ENCODE peak calls at places on chromosomes 6 and 20, in four cellular contexts. I is K562, G is A549, X is HepG2. D is an unnamed sample.

GRCh38 chr6:100948381-100949133 is 67.4 kb upstream of the ASCC3 start:
- DNase-seq in X (peak; percentile 92), I (no peak), G (no peak), D (no peak)

GRCh38 chr6:17385660-17386059 is 7.7 kb upstream of the CAP2 start:
- DNase-seq in G (no peak), I (no peak), X (no peak), D (no peak)

GRCh38 chr20:47362361-47363219 is 6.1 kb upstream of the ZMYND8 start:
- DNase-seq in I (no peak), X (no peak), G (no peak), D (no peak)

GRCh38 chr6:116881236-116881635 is 4.2 kb downstream of the RFX6 start:
- DNase-seq in X (peak; percentile 9), G (no peak), I (no peak), D (no peak)

GRCh38 chr6:116073765-116074450 is 13.2 kb upstream of the FRK start:
- DNase-seq in X (peak; percentile 75), G (peak; percentile 14), I (no peak), D (no peak)

GRCh38 chr6:47483853-47484546 is 6.4 kb downstream of the CD2AP start:
- DNase-seq in X (peak; percentile 31), I (no peak), G (no peak), D (no peak)

GRCh38 chr6:35294308-35294945 is 3.2 kb upstream of the DEF6 start:
- DNase-seq in X (peak; percentile 62), G (peak; percentile 65), I (peak; percentile 76), D (no peak)

GRCh38 chr6:78861509-78861908 is 5.8 kb upstream of the IRAK1BP1 start:
- DNase-seq in I (peak; percentile 11), G (no peak), X (peak; percentile 41), D (no peak)

GRCh38 chr20:48313346-48313745 is 514.5 kb downstream of the PREX1 start:
- DNase-seq in I (no peak), G (no peak), X (no peak), D (no peak)

GRCh38 chr6:13418838-13419237 is 68.6 kb downstream of the GFOD1 start:
- DNase-seq in X (no peak), G (no peak), I (no peak), D (no peak)

DNA sequence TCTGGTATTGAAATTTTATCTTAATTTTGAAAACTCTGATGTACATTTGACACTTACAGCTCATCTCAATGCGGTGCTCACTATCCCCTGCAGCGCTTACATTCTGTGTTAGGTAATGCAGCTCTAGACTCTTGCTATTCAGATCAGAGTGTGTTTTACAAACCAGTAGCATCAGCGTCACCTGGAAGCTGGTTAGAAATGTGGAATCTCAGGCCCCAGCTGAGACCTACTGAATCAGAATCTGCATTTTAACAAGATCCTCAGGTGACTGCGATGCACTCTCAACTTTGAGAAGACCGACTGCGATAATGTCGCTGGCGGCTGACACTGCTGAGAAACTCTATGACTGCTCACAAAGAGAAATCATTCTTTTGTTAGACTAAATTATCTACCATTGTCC is 140.3 kb upstream of the BTBD3 start:
- DNase-seq in I (no peak), G (no peak), X (no peak), D (no peak)
- TF ChIP-seq HDAC2 in I (no peak), G (no peak), X (no peak), D (no peak)

DNA sequence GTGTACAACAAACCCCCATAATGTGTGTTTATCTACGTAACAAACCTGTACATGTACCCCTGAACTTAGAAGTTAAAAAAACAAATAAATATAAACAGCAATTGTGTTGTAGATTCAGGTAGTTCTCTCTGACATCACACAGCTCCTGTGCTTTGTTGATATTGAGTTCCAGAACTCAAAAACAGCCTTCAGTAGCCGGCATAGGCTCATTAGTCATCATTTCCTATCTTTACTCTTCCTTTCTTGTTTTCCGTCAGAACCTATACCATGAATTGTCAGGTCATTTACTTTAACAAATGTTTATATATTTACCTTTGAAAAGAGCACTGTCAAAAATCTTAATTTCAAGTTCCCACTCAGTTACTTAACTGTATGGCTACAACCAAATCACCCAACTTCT is 88.8 kb downstream of the ADTRP start:
- DNase-seq in I (no peak), X (no peak), G (no peak), D (no peak)
- TF ChIP-seq JUN in I (no peak), X (no peak), G (no peak), D (no peak)

GRCh38 chr6:29968905-29969304 is 26.6 kb downstream of the HLA-A start:
- DNase-seq in I (no peak), X (no peak), G (no peak), D (no peak)

GRCh38 chr6:29964904-29965872 is 22.9 kb downstream of the HLA-A start:
- DNase-seq in I (peak; percentile 87), X (peak; percentile 94), G (peak; percentile 46), D (no peak)

GRCh38 chr6:29965873-29966601 is 23.7 kb downstream of the HLA-A start:
- DNase-seq in G (peak; percentile 31), X (peak; percentile 95), I (peak; percentile 65), D (no peak)

GRCh38 chr6:29968130-29968529 is 25.8 kb downstream of the HLA-A start:
- DNase-seq in I (no peak), X (peak; percentile 35), G (no peak), D (no peak)

GRCh38 chr6:29967379-29968010 is 25.2 kb downstream of the HLA-A start:
- DNase-seq in X (peak; percentile 81), I (peak; percentile 86), G (no peak), D (no peak)
- TF ChIP-seq HDAC2 in X (peak; percentile 36), I (peak; percentile 81), G (no peak), D (no peak)

DNA sequence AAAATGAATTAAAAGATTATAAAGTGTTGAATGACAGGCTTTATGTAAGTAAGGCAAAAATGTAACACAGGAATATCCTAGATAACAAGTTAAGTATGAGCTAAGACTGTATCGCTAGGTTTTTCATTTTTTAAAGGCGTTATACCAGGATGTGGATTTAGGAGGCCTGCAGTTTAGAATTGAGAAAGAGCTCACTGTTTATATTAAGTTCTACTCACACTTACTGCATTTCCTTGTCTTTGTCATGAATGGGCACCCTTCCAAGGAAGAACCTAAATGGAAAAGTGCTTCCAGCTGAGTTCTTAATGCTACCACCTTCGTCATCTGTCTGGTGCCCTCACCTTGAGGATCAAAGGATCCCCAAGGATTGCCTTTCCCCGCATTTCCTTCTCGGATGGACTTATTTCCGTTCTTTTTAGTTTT is 148.7 kb downstream of the SOX4 start:
- DNase-seq in I (no peak), G (peak; percentile 21), X (no peak), D (no peak)
- TF ChIP-seq JUN in I (no peak), G (peak; percentile 32), X (no peak), D (no peak)

GRCh38 chr6:53943410-53943809 is 148.6 kb downstream of the LRRC1 start:
- DNase-seq in G (no peak), I (no peak), X (no peak), D (no peak)

GRCh38 chr6:53938810-53939209 is 144.0 kb downstream of the LRRC1 start:
- DNase-seq in G (no peak), X (no peak), I (no peak), D (no peak)

GRCh38 chr6:53937461-53937860 is 142.7 kb downstream of the LRRC1 start:
- DNase-seq in G (no peak), I (no peak), X (no peak), D (no peak)

GRCh38 chr6:53944538-53944937 is 149.7 kb downstream of the LRRC1 start:
- DNase-seq in G (no peak), X (no peak), I (no peak), D (no peak)

GRCh38 chr6:53939830-53940229 is 145.0 kb downstream of the LRRC1 start:
- DNase-seq in G (no peak), X (no peak), I (no peak), D (no peak)
- TF ChIP-seq HDAC2 in G (no peak), X (no peak), I (no peak), D (no peak)

D was measured in H1.